ENCODE peak calls at places on chromosomes 1 and 21, in nine cellular contexts. L is astrocyte of the spinal cord, Y is AG09309, U is cardiac fibroblast, W is upper lobe of left lung, F is endothelial cell, C is H9, B is spleen, N is neural progenitor cell. A is an unnamed sample.

GRCh38 chr1:24560361-24560760 is 4.5 kb downstream of the NCMAP start:
- DNase-seq in L (no peak), U (no peak), N (no peak), Y (no peak), W (no peak), F (no peak), B (peak), C (no peak), A (no peak)

GRCh38 chr1:220928725-220929297 is 49.6 kb downstream of the HLX start:
- DNase-seq in B (no peak), F (no peak), C (no peak), U (no peak), N (no peak), W (no peak), Y (no peak), L (no peak), A (no peak)

GRCh38 chr1:108892356-108893140 is 15.8 kb downstream of the GPSM2 start:
- DNase-seq in L (peak), F (no peak), B (no peak), Y (no peak), U (no peak), N (no peak), C (no peak), W (no peak), A (peak)

GRCh38 chr1:72462506-72462905 is 180.2 kb upstream of the NEGR1 start:
- DNase-seq in C (no peak), W (no peak), L (no peak), U (no peak), F (no peak), Y (peak), B (no peak), N (no peak), A (no peak)

GRCh38 chr1:79497193-79497773 is 490.8 kb upstream of the ADGRL4 start:
- DNase-seq in L (peak), W (no peak), U (peak), F (peak), Y (no peak), B (no peak), C (no peak), N (peak), A (peak)

GRCh38 chr1:209218986-209219385 is 364.5 kb upstream of the CAMK1G start:
- DNase-seq in C (no peak), N (no peak), W (no peak), L (no peak), F (no peak), U (no peak), Y (no peak), B (no peak), A (no peak)

GRCh38 chr1:234262754-234263105 is 110.5 kb upstream of the COA6 start:
- DNase-seq in B (no peak), Y (no peak), N (no peak), W (no peak), F (no peak), U (no peak), L (peak), C (no peak), A (no peak)

GRCh38 chr1:99180343-99180808 is 83.9 kb upstream of the PLPPR4 start:
- DNase-seq in W (no peak), B (no peak), Y (peak), F (peak), C (peak), L (peak), U (peak), N (peak), A (peak)

GRCh38 chr1:233738850-233739249 is 124.9 kb downstream of the KCNK1 start:
- DNase-seq in U (no peak), L (no peak), B (no peak), C (peak), W (no peak), N (no peak), F (no peak), Y (no peak), A (no peak)

GRCh38 chr1:108639899-108640560 is 20.9 kb downstream of the HENMT1 start:
- DNase-seq in B (no peak), C (no peak), N (no peak), U (no peak), W (no peak), F (no peak), Y (no peak), L (no peak), A (no peak)

GRCh38 chr1:112677501-112677900 is 3.0 kb downstream of the MOV10 start:
- DNase-seq in C (no peak), U (no peak), W (no peak), F (no peak), L (no peak), N (no peak), B (no peak), Y (no peak), A (no peak)

GRCh38 chr1:59693431-59693830 is 121.3 kb upstream of the HOOK1 start:
- DNase-seq in U (no peak), Y (no peak), B (no peak), W (no peak), C (no peak), N (no peak), L (no peak), F (no peak), A (no peak)

GRCh38 chr1:63912643-63913042 is 138.8 kb downstream of the ROR1 start:
- DNase-seq in L (no peak), C (no peak), F (no peak), U (no peak), B (no peak), W (no peak), Y (no peak), N (no peak), A (no peak)

GRCh38 chr1:206658264-206658980 is 23.1 kb downstream of the DYRK3 start:
- DNase-seq in N (peak), Y (no peak), C (peak), U (no peak), B (peak), W (peak), L (peak), F (peak), A (no peak)

GRCh38 chr21:27570306-27570868 is 603.5 kb upstream of the ADAMTS5 start:
- DNase-seq in F (no peak), W (no peak), N (no peak), B (no peak), Y (peak), U (peak), L (peak), C (no peak), A (peak)

GRCh38 chr1:228005511-228006033 is 1.2 kb upstream of the WNT3A start:
- DNase-seq in U (no peak), N (no peak), C (no peak), Y (no peak), W (no peak), B (peak), F (no peak), L (no peak), A (no peak)

GRCh38 chr1:209743145-209743482 is 12.7 kb upstream of the TRAF3IP3 start:
- DNase-seq in C (no peak), L (peak), Y (peak), F (no peak), U (peak), B (no peak), N (no peak), W (no peak), A (peak)

GRCh38 chr1:24089743-24090555 is 22.0 kb downstream of the MYOM3 start:
- DNase-seq in B (no peak), C (no peak), W (peak), Y (no peak), N (no peak), F (no peak), L (no peak), U (no peak), A (no peak)

GRCh38 chr1:106534612-106535011 is 521.9 kb upstream of the PRMT6 start:
- DNase-seq in Y (no peak), U (no peak), B (no peak), L (no peak), C (no peak), F (no peak), W (no peak), N (peak), A (no peak)

GRCh38 chr1:60865146-60865545 is 217.2 kb upstream of the NFIA start:
- DNase-seq in L (no peak), Y (no peak), W (no peak), U (no peak), B (no peak), F (no peak), N (no peak), C (no peak), A (no peak)

GRCh38 chr21:37237764-37238163 is 29.4 kb downstream of the VPS26C start:
- DNase-seq in N (no peak), C (no peak), W (no peak), L (no peak), F (peak), U (no peak), B (no peak), Y (no peak), A (no peak)

GRCh38 chr1:2083666-2084065 is 33.5 kb downstream of the PRKCZ start:
- DNase-seq in F (no peak), B (no peak), N (no peak), L (no peak), Y (no peak), U (no peak), C (no peak), W (no peak), A (no peak)

GRCh38 chr21:32940079-32941014 is 85.4 kb upstream of the OLIG2 start:
- DNase-seq in L (peak), U (peak), C (peak), Y (peak), W (no peak), B (no peak), N (peak), F (peak), A (peak)

GRCh38 chr1:99535470-99536164 is 110.3 kb upstream of the PALMD start:
- DNase-seq in W (no peak), F (no peak), L (no peak), C (no peak), Y (no peak), N (no peak), U (no peak), B (no peak), A (no peak)

GRCh38 chr1:236308827-236309226 is 27.1 kb upstream of the ERO1B start:
- DNase-seq in N (no peak), C (no peak), Y (no peak), L (no peak), B (no peak), U (no peak), W (no peak), F (no peak), A (no peak)

GRCh38 chr1:147515046-147515869 is 26.0 kb upstream of the BCL9 start:
- DNase-seq in C (peak), L (peak), U (peak), N (no peak), B (no peak), W (no peak), Y (no peak), F (peak), A (no peak)

GRCh38 chr1:39776400-39776713 is 5.2 kb upstream of the OXCT2 start:
- DNase-seq in U (no peak), B (peak), W (peak), N (no peak), L (no peak), Y (no peak), C (no peak), F (no peak), A (no peak)

GRCh38 chr1:67766117-67766978 is 66.9 kb downstream of the GNG12 start:
- DNase-seq in Y (no peak), L (peak), C (no peak), F (peak), B (no peak), W (no peak), U (peak), N (peak), A (peak)

GRCh38 chr1:46203738-46204405 is 738 bp downstream of the LURAP1 start:
- DNase-seq in L (peak), C (peak), Y (no peak), U (no peak), B (no peak), W (no peak), N (no peak), F (no peak), A (no peak)

GRCh38 chr1:150692720-150693119 is 4.2 kb downstream of the GOLPH3L start:
- DNase-seq in N (no peak), Y (no peak), L (no peak), U (peak), C (no peak), F (no peak), B (no peak), W (no peak), A (no peak)

GRCh38 chr1:42128499-42128898 is 24.7 kb upstream of the GUCA2B start:
- DNase-seq in B (no peak), F (no peak), N (no peak), U (no peak), W (no peak), C (no peak), Y (no peak), L (no peak), A (no peak)

GRCh38 chr1:55262822-55263221 is 47.7 kb upstream of the USP24 start:
- DNase-seq in F (no peak), W (no peak), N (no peak), C (no peak), U (peak), L (peak), B (no peak), Y (peak), A (peak)

GRCh38 chr1:160610584-160611242 is 31.4 kb upstream of the CD84 start:
- DNase-seq in Y (no peak), W (no peak), B (no peak), U (no peak), N (no peak), C (no peak), F (no peak), L (no peak), A (no peak)

GRCh38 chr1:85219853-85220610 is 19.2 kb upstream of the SYDE2 start:
- DNase-seq in B (no peak), W (no peak), L (no peak), N (no peak), Y (no peak), U (no peak), C (no peak), F (no peak), A (no peak)

GRCh38 chr1:19273106-19273843 is 15.3 kb downstream of the AKR7A3 start:
- DNase-seq in Y (no peak), B (no peak), W (no peak), C (no peak), N (no peak), U (no peak), F (no peak), L (no peak), A (no peak)

GRCh38 chr1:166977951-166978350 is 2.6 kb upstream of the ILDR2 start:
- DNase-seq in U (no peak), Y (no peak), W (no peak), C (no peak), L (no peak), N (no peak), B (no peak), F (no peak), A (no peak)

GRCh38 chr1:2547210-2548067 is 8.7 kb upstream of the TNFRSF14 start:
- DNase-seq in U (no peak), C (no peak), Y (no peak), F (no peak), B (peak), N (peak), L (no peak), W (peak), A (no peak)

GRCh38 chr1:184489908-184490307 is 103.1 kb downstream of the C1orf21 start:
- DNase-seq in N (no peak), Y (no peak), L (no peak), F (no peak), W (no peak), B (no peak), U (no peak), C (no peak), A (no peak)

GRCh38 chr1:25140073-25140797 is 92.1 kb downstream of the SYF2 start:
- DNase-seq in U (no peak), W (peak), C (no peak), F (no peak), Y (no peak), L (peak), N (no peak), B (peak), A (no peak)

GRCh38 chr1:90362163-90362562 is 354.9 kb downstream of the BARHL2 start:
- DNase-seq in W (no peak), Y (no peak), L (no peak), F (no peak), N (no peak), B (no peak), U (no peak), C (no peak), A (no peak)

GRCh38 chr1:248102847-248103246 is 7.9 kb downstream of the OR2L13 start:
- DNase-seq in Y (no peak), L (no peak), N (no peak), B (no peak), C (no peak), F (no peak), U (no peak), W (no peak), A (no peak)
- TF ChIP-seq CTCF in Y (no peak), L (no peak), N (no peak), B (no peak), C (no peak), F (no peak), U (no peak), W (no peak), A (no peak)

DNA sequence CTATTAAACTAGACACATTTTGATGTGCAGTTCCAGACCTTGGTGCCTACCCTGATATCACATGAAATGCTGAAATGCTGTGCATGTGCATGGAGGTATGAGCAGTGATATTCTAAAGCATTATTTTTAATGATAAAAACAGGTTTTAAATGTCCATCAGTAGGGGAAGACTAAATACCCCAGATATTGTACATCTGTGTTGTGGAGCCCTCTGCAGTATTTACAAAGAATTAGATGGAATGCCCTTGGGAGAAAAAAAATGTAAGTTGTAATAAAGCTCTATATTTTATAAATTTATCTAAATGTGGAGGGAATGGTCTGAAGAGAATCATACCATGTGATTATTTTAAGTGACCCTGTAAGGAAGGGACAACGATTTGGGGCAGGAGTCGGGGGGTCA is 39.1 kb upstream of the IGSF5 start:
- DNase-seq in U (no peak), W (no peak), B (no peak), N (no peak), L (peak), C (no peak), F (no peak), Y (peak), A (peak)
- TF ChIP-seq CTCF in U (no peak), W (no peak), B (no peak), N (no peak), L (peak), C (no peak), F (no peak), Y (peak), A (peak)

GRCh38 chr1:32071758-32072621 is 749 bp upstream of the TMEM39B start:
- DNase-seq in Y (peak), L (peak), N (no peak), F (no peak), U (peak), C (no peak), B (no peak), W (no peak), A (peak)

GRCh38 chr1:32077451-32077850 is 4.7 kb downstream of the TMEM39B start:
- DNase-seq in L (no peak), W (no peak), U (no peak), B (no peak), F (no peak), C (no peak), Y (no peak), N (no peak), A (no peak)

GRCh38 chr1:32072622-32073386 is at the start of gene TMEM39B:
- DNase-seq in Y (peak), L (peak), B (peak), N (peak), F (peak), W (peak), U (peak), C (peak), A (peak)

GRCh38 chr1:32074841-32075240 is 2.1 kb downstream of the TMEM39B start:
- DNase-seq in U (no peak), L (no peak), F (no peak), N (no peak), C (no peak), B (peak), Y (no peak), W (no peak), A (no peak)

DNA sequence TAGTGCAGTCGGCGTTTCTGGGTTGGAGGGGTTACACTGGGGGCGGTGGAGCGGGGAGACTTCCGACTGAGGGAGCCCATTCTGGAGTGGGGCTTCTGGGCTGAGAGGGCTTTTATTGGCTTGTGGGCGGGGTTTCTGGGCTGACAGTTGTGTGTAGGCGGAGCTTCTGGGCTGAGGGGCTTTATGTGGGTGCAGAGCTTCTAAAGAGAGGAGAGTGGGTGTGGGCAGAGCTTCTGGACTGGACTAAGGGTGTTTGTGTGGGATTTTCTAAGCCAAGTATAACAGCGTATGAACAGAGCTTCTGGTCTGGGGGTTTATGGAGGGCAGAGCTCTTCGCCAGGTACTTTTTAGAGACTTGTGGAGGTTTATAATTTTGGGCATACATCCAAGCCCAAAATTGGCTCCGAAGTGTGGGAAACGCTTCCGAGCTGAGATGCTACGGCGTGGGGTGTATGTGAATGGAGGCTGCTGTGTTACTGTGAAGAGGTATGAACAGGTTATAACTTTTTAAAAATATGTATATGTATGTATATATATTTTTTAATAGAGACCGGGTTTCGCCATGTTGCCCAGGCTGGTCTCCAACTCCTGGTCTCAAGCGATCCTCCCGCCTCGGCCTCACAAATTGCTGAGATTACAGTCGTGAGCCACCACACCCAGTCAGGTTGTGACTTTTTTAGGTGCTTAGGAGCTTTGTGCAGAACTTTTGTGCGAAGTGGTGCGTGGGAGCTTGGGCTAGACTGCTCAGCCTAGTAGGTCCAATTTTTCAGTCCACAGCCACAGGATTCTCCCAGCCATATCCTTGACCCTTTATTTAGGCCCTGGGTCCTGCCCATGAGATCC is 869 bp downstream of the TMEM39B start:
- DNase-seq in L (no peak), B (peak), Y (no peak), U (no peak), N (peak), W (no peak), F (no peak), C (no peak), A (no peak)
- TF ChIP-seq CTCF in L (no peak), B (no peak), Y (no peak), U (peak), N (no peak), W (no peak), F (no peak), C (peak), A (peak)

GRCh38 chr1:154716012-154716411 is 108.0 kb upstream of the ADAR start:
- DNase-seq in W (no peak), U (no peak), N (no peak), B (no peak), L (no peak), C (no peak), F (no peak), Y (no peak), A (no peak)

GRCh38 chr1:154718566-154718965 is 110.6 kb upstream of the ADAR start:
- DNase-seq in U (no peak), W (no peak), B (no peak), Y (no peak), F (no peak), N (no peak), C (no peak), L (no peak), A (no peak)

GRCh38 chr1:154715385-154715784 is 107.4 kb upstream of the ADAR start:
- DNase-seq in F (no peak), U (no peak), C (no peak), L (no peak), W (no peak), Y (no peak), B (no peak), N (no peak), A (no peak)

GRCh38 chr1:154717467-154718004 is 109.5 kb upstream of the ADAR start:
- DNase-seq in N (no peak), W (no peak), F (no peak), U (no peak), B (no peak), C (no peak), Y (no peak), L (no peak), A (no peak)

GRCh38 chr1:154716614-154717372 is 108.8 kb upstream of the ADAR start:
- DNase-seq in B (no peak), C (no peak), F (no peak), U (no peak), L (no peak), W (no peak), N (no peak), Y (no peak), A (no peak)
- TF ChIP-seq CTCF in B (no peak), C (no peak), F (no peak), U (no peak), L (no peak), W (no peak), N (no peak), Y (no peak), A (no peak)

GRCh38 chr1:110069302-110070281 is 880 bp downstream of the ALX3 start:
- DNase-seq in F (no peak), W (peak), L (no peak), Y (no peak), N (peak), U (no peak), B (peak), C (peak), A (no peak)
- TF ChIP-seq CTCF in F (no peak), W (no peak), L (no peak), Y (no peak), N (no peak), U (no peak), B (no peak), C (no peak), A (no peak)

GRCh38 chr21:38669186-38669585 is 136.5 kb upstream of the ETS2 start:
- DNase-seq in N (peak), C (peak), W (no peak), B (no peak), Y (no peak), F (peak), U (peak), L (peak), A (peak)
- TF ChIP-seq CTCF in N (peak), C (peak), W (no peak), B (no peak), Y (peak), F (no peak), U (peak), L (peak), A (peak)

A was measured in HFFc6.